ENCODE peak calls at places on chromosomes 16 and 17, in five cellular contexts. B, X, W, L and G are unnamed samples.

GRCh38 chr17:53496356-53496755 is 326.4 kb upstream of the KIF2B start:
- ATAC-seq in W (no peak), X (no peak), L (no peak), B (no peak), G (no peak)

GRCh38 chr16:55566432-55567175 is at the start of gene CAPNS2:
- ATAC-seq in L (no peak), B (no peak), W (peak; percentile 77), X (no peak), G (no peak)

GRCh38 chr17:39663688-39664580 is 1.2 kb upstream of the TCAP start:
- ATAC-seq in X (peak; percentile 58), L (peak; percentile 63), B (no peak), W (peak; percentile 77), G (no peak)

GRCh38 chr17:14460502-14460901 is 159.6 kb downstream of the HS3ST3B1 start:
- ATAC-seq in W (no peak), B (no peak), L (no peak), X (no peak), G (no peak)

GRCh38 chr17:19978206-19978802 is 676 bp upstream of the AKAP10 start:
- ATAC-seq in X (no peak), W (no peak), B (peak; percentile 64), L (no peak), G (no peak)

GRCh38 chr17:45288825-45289224 is 26.9 kb upstream of the SPATA32 start:
- ATAC-seq in B (no peak), X (no peak), L (no peak), W (no peak), G (peak; percentile 52)

GRCh38 chr16:86355114-86355513 is 155.2 kb upstream of the FOXF1 start:
- ATAC-seq in X (no peak), B (no peak), L (no peak), W (no peak), G (no peak)

GRCh38 chr16:4385789-4386451 is 14.3 kb downstream of the VASN start:
- ATAC-seq in W (no peak), X (no peak), L (no peak), B (no peak), G (no peak)

GRCh38 chr17:61505846-61506627 is 53.8 kb downstream of the TBX4 start:
- ATAC-seq in W (no peak), L (peak; percentile 65), B (no peak), X (no peak), G (no peak)

DNA sequence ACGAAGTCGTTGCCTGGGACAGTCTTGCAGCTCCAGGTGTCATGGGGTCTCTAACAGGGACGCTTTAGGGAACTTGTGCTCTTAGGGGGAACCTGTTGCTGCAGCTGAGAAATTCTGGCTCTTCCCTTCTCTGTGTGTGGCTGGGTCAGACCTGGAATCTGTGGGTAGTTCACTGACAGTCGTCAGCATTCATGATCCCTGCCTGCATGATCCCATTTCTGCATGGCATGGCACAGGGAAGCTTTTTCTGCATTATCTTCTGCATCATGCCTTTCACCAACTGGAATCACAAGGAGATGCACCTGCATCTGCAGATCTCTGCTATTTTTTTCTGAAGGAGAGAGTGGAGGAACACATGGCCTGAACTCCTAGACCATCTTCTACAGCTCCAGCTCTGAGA is 85.6 kb downstream of the SOX9 start:
- ATAC-seq in B (no peak), W (no peak), L (no peak), X (no peak), G (no peak)
- TF ChIP-seq EP300 in B (no peak), W (no peak), L (no peak), X (no peak), G (no peak)

DNA sequence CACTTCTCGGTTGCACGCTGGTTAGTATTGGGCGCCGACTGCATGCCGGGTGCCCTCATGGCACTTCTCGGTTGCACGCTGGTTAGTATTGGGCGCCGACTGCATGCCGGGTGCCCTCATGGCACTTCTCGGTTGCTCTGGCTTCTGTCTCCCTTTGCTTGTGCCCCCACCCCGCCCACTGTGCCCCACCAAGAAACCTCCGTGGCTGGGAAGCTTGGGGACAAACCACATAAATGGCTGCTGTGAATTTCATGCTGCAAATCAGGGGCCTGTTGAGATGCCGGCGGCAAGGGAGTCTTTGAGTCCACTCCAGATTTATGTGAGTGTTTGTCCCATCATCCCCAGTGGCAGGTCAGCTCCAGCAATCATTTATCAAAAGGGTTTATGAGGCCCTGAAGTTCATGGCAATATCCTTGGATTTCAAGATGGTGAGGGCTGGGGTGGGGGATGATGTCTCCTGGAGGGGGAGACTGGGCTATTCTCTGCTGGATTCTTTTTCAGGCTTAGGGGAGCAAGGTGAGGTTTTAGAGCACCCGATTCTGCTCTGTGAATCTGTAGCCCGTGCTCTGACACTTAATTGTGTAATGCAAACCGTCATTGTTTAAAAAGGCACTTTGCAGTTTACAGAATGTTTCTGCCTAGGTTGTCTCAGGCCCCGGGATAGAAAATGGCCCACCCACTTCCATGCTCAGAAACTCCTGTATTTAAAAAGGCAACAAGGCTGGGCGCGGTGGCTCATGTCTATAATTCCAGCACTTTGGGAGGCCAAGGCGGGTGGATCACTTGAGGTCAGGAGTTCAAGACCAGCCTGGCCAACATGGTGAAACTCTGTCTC is 51.2 kb upstream of the CIBAR2 start:
- ATAC-seq in L (no peak), B (no peak), W (no peak), X (no peak), G (no peak)
- H3K4me1 ChIP-seq in L (peaks cover 87% of the 10 kb centered on the region), B (peaks cover 47% of the 10 kb centered on the region), W (peaks cover 4% of the 10 kb centered on the region), X (peaks cover 14% of the 10 kb centered on the region), G (peaks cover 41% of the 10 kb centered on the region)

GRCh38 chr17:32609085-32609484 is 122.3 kb downstream of the CDK5R1 start:
- ATAC-seq in B (no peak), X (peak; percentile 92), L (peak; percentile 44), W (no peak), G (no peak)
- TF ChIP-seq CTCF in B (peak; percentile 16), X (peak; percentile 22), L (peak; percentile 38), W (peak; percentile 18), G (no peak)

DNA sequence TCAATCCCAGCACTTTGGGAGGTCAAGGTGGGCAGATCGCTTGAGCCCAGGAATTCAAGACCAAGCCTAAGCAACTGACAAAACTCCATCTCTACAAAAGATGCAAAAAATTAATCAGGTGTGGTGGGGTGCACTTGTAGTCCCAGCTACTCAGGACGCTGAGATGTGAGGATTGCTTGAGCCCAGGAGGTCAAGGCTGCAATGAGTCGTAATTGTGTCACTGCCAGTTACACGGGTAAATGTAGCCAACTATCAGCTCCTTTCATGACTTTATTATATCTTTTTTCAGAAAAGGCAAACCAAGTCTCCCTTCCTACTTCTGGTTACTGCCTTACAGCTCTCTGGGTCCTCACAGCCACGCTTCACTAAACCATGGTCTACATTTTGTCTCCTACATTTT is 4.0 kb downstream of the SDF2 start:
- ATAC-seq in B (no peak), W (no peak), X (no peak), L (no peak), G (no peak)
- TF ChIP-seq EP300 in B (no peak), W (no peak), X (no peak), L (no peak), G (no peak)

DNA sequence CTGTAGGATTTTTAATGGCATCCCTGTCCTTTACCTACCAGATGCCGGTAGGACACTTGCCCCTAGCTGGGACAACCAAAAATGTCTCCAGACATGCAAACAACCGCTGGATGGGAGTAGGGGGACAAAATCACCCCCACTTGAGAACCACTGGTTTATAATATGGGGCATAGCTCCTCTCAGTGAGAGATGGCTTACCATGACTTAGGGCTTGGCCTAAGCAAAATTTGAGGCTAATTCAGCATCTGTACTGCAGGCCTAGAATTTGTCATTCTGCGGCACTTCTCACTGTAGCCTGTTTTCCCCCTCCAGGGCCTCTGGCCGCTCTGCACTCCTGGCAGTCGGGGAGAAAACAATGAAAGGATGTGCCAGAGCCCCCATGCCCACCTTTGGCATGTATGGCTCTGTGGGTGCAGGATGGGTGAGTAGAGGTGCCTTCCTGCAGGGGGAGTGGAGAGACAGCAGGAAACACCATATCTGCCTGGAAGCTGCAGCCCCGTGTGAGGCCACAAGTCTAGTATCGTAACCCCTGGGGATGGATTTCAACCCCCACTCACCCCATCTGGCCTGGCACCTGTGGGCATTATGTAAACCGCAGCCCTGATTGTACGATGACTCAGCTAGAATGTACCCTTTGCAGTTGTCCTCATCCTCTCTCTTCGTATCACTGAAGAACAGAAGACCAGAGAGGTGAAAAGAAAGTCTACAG is 268.1 kb downstream of the SOX9 start:
- ATAC-seq in B (no peak), W (no peak), X (peak; percentile 65), L (peak; percentile 57), G (no peak)
- H3K4me1 ChIP-seq in B (no peaks in the 10 kb centered on the region), W (no peaks in the 10 kb centered on the region), X (peaks cover 87% of the 10 kb centered on the region), L (peaks cover 90% of the 10 kb centered on the region), G (no peaks in the 10 kb centered on the region)

DNA sequence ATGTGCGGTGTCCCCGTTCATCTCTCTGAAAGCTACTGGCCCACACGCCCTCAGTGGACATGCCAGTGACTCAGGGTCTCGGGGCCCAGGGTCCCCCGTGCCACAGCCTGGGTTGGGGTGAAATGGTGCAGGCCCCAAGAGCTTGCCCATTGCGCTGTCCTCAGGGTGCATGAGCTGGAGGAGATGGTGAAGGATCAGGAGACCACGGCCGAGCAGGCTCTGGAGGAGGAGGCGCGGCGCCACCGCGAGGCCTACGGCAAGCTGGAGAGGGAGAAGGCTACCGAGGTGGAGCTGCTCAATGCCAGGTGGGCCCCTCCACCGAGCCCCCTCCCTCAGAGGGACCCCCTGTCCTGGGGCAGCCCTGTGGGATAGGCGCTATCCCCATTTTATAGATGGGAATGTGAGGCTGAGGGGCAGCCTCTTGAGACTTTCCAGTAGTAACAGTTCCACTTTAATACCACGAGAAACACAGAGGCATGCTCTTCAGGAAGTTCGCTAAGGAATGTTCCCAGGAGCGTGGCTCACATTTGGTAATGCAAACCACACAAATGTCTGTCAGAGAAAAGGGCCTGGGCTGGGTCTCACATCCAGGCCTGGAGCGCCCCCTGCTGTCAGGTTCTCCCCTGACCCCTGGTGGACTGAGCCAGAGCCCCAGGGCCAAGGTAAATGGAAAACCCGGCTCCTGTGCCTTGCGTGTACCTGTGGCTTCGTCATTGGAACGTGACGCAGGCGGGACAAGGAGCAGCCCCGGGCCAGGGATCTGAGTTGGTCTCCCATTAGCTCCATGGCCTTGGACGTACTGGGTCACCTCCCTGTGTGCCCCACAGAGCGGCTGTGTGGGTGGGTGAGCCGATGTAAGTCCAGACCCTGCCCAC is 133.7 kb downstream of the RAB11FIP4 start:
- ATAC-seq in L (peak; percentile 85), B (peak; percentile 84), X (peak; percentile 81), W (peak; percentile 98), G (peak; percentile 78)
- TF ChIP-seq CTCF in L (peak; percentile 93), B (peak; percentile 85), X (peak; percentile 97), W (peak; percentile 98), G (peak; percentile 91)

GRCh38 chr17:82105882-82106696 is 8.1 kb upstream of the FASN start:
- ATAC-seq in B (peak; percentile 68), W (peak; percentile 79), L (peak; percentile 80), X (peak; percentile 77), G (peak; percentile 24)

GRCh38 chr17:82106697-82107305 is 8.8 kb upstream of the FASN start:
- ATAC-seq in W (no peak), B (peak; percentile 2), X (no peak), L (no peak), G (peak; percentile 4)

GRCh38 chr17:82103588-82104451 is 5.8 kb upstream of the FASN start:
- ATAC-seq in W (peak; percentile 51), L (peak; percentile 29), B (no peak), X (no peak), G (peak; percentile 67)

GRCh38 chr17:82104797-82105416 is 6.9 kb upstream of the FASN start:
- ATAC-seq in W (no peak), B (no peak), X (no peak), L (no peak), G (no peak)

GRCh38 chr17:82105417-82105881 is 7.4 kb upstream of the FASN start:
- ATAC-seq in B (no peak), X (no peak), W (no peak), L (no peak), G (no peak)
- TF ChIP-seq EP300 in B (no peak), X (no peak), W (no peak), L (no peak), G (no peak)

GRCh38 chr16:72983728-72984350 is 64.1 kb downstream of the ZFHX3 start:
- ATAC-seq in X (no peak), W (no peak), B (no peak), L (no peak), G (no peak)
- H3K4me1 ChIP-seq in X (peaks cover 17% of the 10 kb centered on the region), W (no peaks in the 10 kb centered on the region), B (peaks cover 61% of the 10 kb centered on the region), L (peaks cover 35% of the 10 kb centered on the region), G (peaks cover 60% of the 10 kb centered on the region)